ENCODE peak calls at places on chromosome 5, in five cellular contexts. Y is brain microvascular endothelial cell; B is GM18507; Q is stimulated activated CD8-positive, alpha-beta memory T cell treated with anti-CD3 and anti-CD28 coated beads, Interleukin-15, amount 100 ng/mL, for 4 hours; I is fibroblast of the aortic adventitia. D is an unnamed sample.

GRCh38 chr5:72021651-72022357 is 85.5 kb upstream of the MAP1B start:
- DNase-seq in I (no peak), Q (no peak), Y (no peak), B (no peak), D (no peak)

GRCh38 chr5:157022002-157022401 is 36.9 kb downstream of the HAVCR1 start:
- DNase-seq in I (no peak), Q (no peak), Y (no peak), B (no peak), D (no peak)

GRCh38 chr5:173972844-173973613 is 15.9 kb upstream of the C5orf47 start:
- DNase-seq in I (peak; percentile 88), Y (peak; percentile 82), Q (peak; percentile 26), B (peak; percentile 72), D (peak; percentile 89)

GRCh38 chr5:142539154-142539740 is 146.6 kb downstream of the FGF1 start:
- DNase-seq in Q (no peak), I (no peak), Y (no peak), B (no peak), D (no peak)

GRCh38 chr5:73135429-73136276 is 15.3 kb downstream of the TMEM171 start:
- DNase-seq in B (no peak), Y (peak; percentile 24), I (peak; percentile 28), Q (no peak), D (peak; percentile 75)

GRCh38 chr5:52709171-52709925 is 78.4 kb upstream of the ITGA1 start:
- DNase-seq in B (no peak), Q (no peak), I (no peak), Y (peak; percentile 73), D (peak; percentile 90)

GRCh38 chr5:40916213-40916612 is 6.9 kb downstream of the C7 start:
- DNase-seq in Q (no peak), B (no peak), I (no peak), Y (no peak), D (no peak)

GRCh38 chr5:126363658-126364057 is 59.6 kb upstream of the GRAMD2B start:
- DNase-seq in B (no peak), Y (no peak), Q (no peak), I (no peak), D (peak; percentile 64)

GRCh38 chr5:4700082-4700481 is 440.0 kb upstream of the ADAMTS16 start:
- DNase-seq in Q (no peak), Y (peak; percentile 18), B (no peak), I (peak; percentile 71), D (peak; percentile 37)

GRCh38 chr5:60382761-60383160 is 317.2 kb downstream of the DEPDC1B start:
- DNase-seq in Q (no peak), Y (peak; percentile 17), B (no peak), I (peak; percentile 70), D (peak; percentile 76)

GRCh38 chr5:107551088-107551487 is 119.6 kb downstream of the EFNA5 start:
- DNase-seq in Q (no peak), B (no peak), Y (no peak), I (no peak), D (no peak)

GRCh38 chr5:108193021-108193795 is 188.7 kb downstream of the FBXL17 start:
- DNase-seq in Q (no peak), I (peak; percentile 85), B (no peak), Y (peak; percentile 61), D (peak; percentile 70)

GRCh38 chr5:10453564-10453963 is 11.9 kb downstream of the ROPN1L start:
- DNase-seq in I (peak; percentile 65), B (no peak), Y (no peak), Q (no peak), D (peak; percentile 54)

GRCh38 chr5:1310118-1310517 is 15.2 kb upstream of the TERT start:
- DNase-seq in Q (no peak), I (no peak), B (no peak), Y (no peak), D (no peak)

GRCh38 chr5:131252824-131253171 is 11.1 kb upstream of the CDC42SE2 start:
- DNase-seq in Y (no peak), I (no peak), Q (no peak), B (peak; percentile 38), D (no peak)

GRCh38 chr5:123670981-123671557 is 159.1 kb downstream of the CSNK1G3 start:
- DNase-seq in I (peak; percentile 68), Y (peak; percentile 46), B (peak; percentile 1), Q (no peak), D (peak; percentile 67)

GRCh38 chr5:99005506-99005905 is 76.7 kb upstream of the CHD1 start:
- DNase-seq in I (peak; percentile 8), Q (no peak), Y (no peak), B (no peak), D (no peak)

GRCh38 chr5:135194573-135195266 is 160.7 kb upstream of the PITX1 start:
- DNase-seq in Y (no peak), I (peak; percentile 96), B (no peak), Q (no peak), D (no peak)

GRCh38 chr5:141366016-141366896 is 2.3 kb downstream of the PCDHGA5 start:
- DNase-seq in B (no peak), I (no peak), Y (no peak), Q (no peak), D (no peak)

GRCh38 chr5:58466939-58467338 is 7.1 kb upstream of the PLK2 start:
- DNase-seq in Y (peak; percentile 78), B (peak; percentile 12), Q (no peak), I (no peak), D (peak; percentile 87)

GRCh38 chr5:160333726-160334125 is 21.4 kb upstream of the CCNJL start:
- DNase-seq in Y (no peak), I (peak; percentile 58), Q (no peak), B (no peak), D (peak; percentile 81)

GRCh38 chr5:109876941-109877669 is 187.4 kb downstream of the MAN2A1 start:
- DNase-seq in Y (peak; percentile 11), Q (no peak), I (peak; percentile 30), B (no peak), D (peak; percentile 13)

GRCh38 chr5:166582416-166582815 is 1709.0 kb upstream of the WWC1 start:
- DNase-seq in Q (no peak), I (no peak), Y (no peak), B (no peak), D (no peak)